ENCODE peak calls at places on chromosomes 12 and 14, in eight cellular contexts. M, D, I, N, P, Y, J and H are unnamed samples. For H3K9me3, the result is how much of the 10 kb centered on the place peaks cover.

GRCh38 chr12:62891805-62892549 is 43.0 kb downstream of the PPM1H start:
- DNase-seq in J (no peak), N (no peak), I (no peak), P (no peak), M (no peak), Y (no peak), D (no peak), H (no peak)

GRCh38 chr14:96239759-96240158 is 16.3 kb upstream of the BDKRB1 start:
- DNase-seq in J (no peak), P (no peak), Y (no peak), M (no peak), D (no peak), I (no peak), N (no peak), H (no peak)

GRCh38 chr12:104555650-104556049 is 98.9 kb downstream of the CHST11 start:
- DNase-seq in M (no peak), J (peak), I (no peak), N (peak), Y (no peak), P (no peak), D (no peak), H (peak)

GRCh38 chr12:98646165-98646764 is 1.2 kb downstream of the APAF1 start:
- DNase-seq in M (peak), N (peak), D (no peak), Y (no peak), J (no peak), I (peak), P (no peak), H (no peak)

GRCh38 chr12:53053223-53054111 is 3.6 kb downstream of the TNS2 start:
- DNase-seq in J (peak), N (peak), Y (peak), M (peak), P (no peak), D (peak), I (peak), H (peak)

GRCh38 chr14:67170706-67171105 is 18.5 kb upstream of the GARIN2 start:
- DNase-seq in Y (no peak), I (no peak), D (no peak), M (no peak), P (no peak), J (no peak), N (no peak), H (no peak)

GRCh38 chr12:48997719-48998496 is 1.3 kb downstream of the DDN start:
- DNase-seq in P (no peak), D (peak), J (no peak), Y (no peak), I (peak), M (no peak), N (peak), H (peak)

GRCh38 chr12:20127401-20127800 is 240.9 kb upstream of the PDE3A start:
- DNase-seq in P (no peak), N (no peak), Y (no peak), I (no peak), D (no peak), M (no peak), J (no peak), H (no peak)

GRCh38 chr12:108152179-108152538 is 23.1 kb downstream of the WSCD2 start:
- DNase-seq in Y (no peak), I (no peak), J (no peak), M (no peak), D (no peak), P (no peak), N (no peak), H (no peak)

GRCh38 chr12:105911966-105912365 is 226.8 kb downstream of the NUAK1 start:
- DNase-seq in J (no peak), P (no peak), M (no peak), D (no peak), N (no peak), I (no peak), Y (no peak), H (no peak)

GRCh38 chr14:30389901-30390394 is 169.0 kb upstream of the G2E3 start:
- DNase-seq in N (peak), P (no peak), I (no peak), D (no peak), Y (no peak), M (no peak), J (no peak), H (no peak)

GRCh38 chr12:132614861-132615578 is 3.6 kb upstream of the P2RX2 start:
- DNase-seq in Y (peak), D (peak), I (peak), J (peak), P (peak), N (peak), M (peak), H (peak)

GRCh38 chr12:30754383-30754749 is 385 bp downstream of the CAPRIN2 start:
- DNase-seq in N (no peak), J (no peak), Y (no peak), M (no peak), I (no peak), D (no peak), P (no peak), H (no peak)

GRCh38 chr12:56529656-56530055 is 8.0 kb downstream of the RBMS2 start:
- DNase-seq in J (no peak), P (no peak), Y (no peak), D (no peak), I (no peak), M (no peak), N (no peak), H (no peak)

GRCh38 chr14:105224845-105225585 is 23.3 kb upstream of the BTBD6 start:
- DNase-seq in I (no peak), Y (no peak), D (no peak), J (no peak), M (no peak), P (no peak), N (no peak), H (no peak)

GRCh38 chr12:2185751-2186341 is 133.1 kb downstream of the CACNA1C start:
- DNase-seq in P (no peak), D (no peak), M (no peak), J (peak), I (no peak), Y (no peak), N (no peak), H (no peak)

GRCh38 chr14:80996049-80996901 is 40.9 kb downstream of the TSHR start:
- DNase-seq in J (no peak), M (peak), I (peak), N (peak), Y (peak), P (no peak), D (no peak), H (no peak)

GRCh38 chr12:119047641-119048040 is 66.3 kb downstream of the SRRM4 start:
- DNase-seq in I (no peak), J (no peak), P (no peak), D (no peak), N (no peak), Y (no peak), M (no peak), H (no peak)

GRCh38 chr14:53893374-53893773 is 63.3 kb downstream of the BMP4 start:
- DNase-seq in D (no peak), M (no peak), N (no peak), J (no peak), Y (no peak), I (no peak), P (no peak), H (no peak)

GRCh38 chr14:87067597-87067996 is 925.4 kb downstream of the GALC start:
- DNase-seq in J (no peak), M (no peak), N (no peak), D (no peak), P (no peak), I (no peak), Y (no peak), H (no peak)

GRCh38 chr12:7144414-7145120 is 14.4 kb downstream of the CLSTN3 start:
- DNase-seq in I (peak), N (peak), M (peak), J (peak), D (no peak), Y (no peak), P (no peak), H (no peak)

GRCh38 chr14:49769171-49769570 is 1.2 kb downstream of the KLHDC2 start:
- DNase-seq in Y (no peak), N (peak), D (no peak), J (no peak), M (no peak), I (peak), P (no peak), H (peak)

GRCh38 chr14:93941293-93941910 is 14.3 kb downstream of the FAM181A start:
- DNase-seq in I (no peak), J (no peak), P (no peak), Y (no peak), D (no peak), N (no peak), M (no peak), H (no peak)

GRCh38 chr14:103386632-103387329 is 1.6 kb downstream of the MARK3 start:
- DNase-seq in M (no peak), N (peak), I (no peak), D (peak), J (no peak), Y (peak), P (no peak), H (no peak)

GRCh38 chr14:72946491-72946890 is 20.2 kb downstream of the DCAF4 start:
- DNase-seq in M (no peak), D (no peak), N (no peak), Y (no peak), P (no peak), J (no peak), I (no peak), H (no peak)

GRCh38 chr14:44846232-44846824 is 115.4 kb downstream of the KLHL28 start:
- DNase-seq in Y (peak), I (peak), N (peak), P (no peak), D (no peak), J (no peak), M (peak), H (no peak)

GRCh38 chr12:124648710-124649384 is 81.4 kb upstream of the NCOR2 start:
- DNase-seq in N (no peak), M (no peak), D (no peak), J (no peak), I (peak), Y (no peak), P (no peak), H (no peak)

GRCh38 chr12:124645530-124646244 is 78.3 kb upstream of the NCOR2 start:
- DNase-seq in I (no peak), N (no peak), M (no peak), P (no peak), D (no peak), J (no peak), Y (no peak), H (no peak)

GRCh38 chr12:124646385-124647230 is 79.2 kb upstream of the NCOR2 start:
- DNase-seq in D (peak), P (peak), M (no peak), J (no peak), Y (no peak), I (no peak), N (no peak), H (no peak)

GRCh38 chr12:124650912-124651311 is 83.5 kb upstream of the NCOR2 start:
- DNase-seq in Y (no peak), J (no peak), I (no peak), P (no peak), M (no peak), D (no peak), N (no peak), H (no peak)

DNA sequence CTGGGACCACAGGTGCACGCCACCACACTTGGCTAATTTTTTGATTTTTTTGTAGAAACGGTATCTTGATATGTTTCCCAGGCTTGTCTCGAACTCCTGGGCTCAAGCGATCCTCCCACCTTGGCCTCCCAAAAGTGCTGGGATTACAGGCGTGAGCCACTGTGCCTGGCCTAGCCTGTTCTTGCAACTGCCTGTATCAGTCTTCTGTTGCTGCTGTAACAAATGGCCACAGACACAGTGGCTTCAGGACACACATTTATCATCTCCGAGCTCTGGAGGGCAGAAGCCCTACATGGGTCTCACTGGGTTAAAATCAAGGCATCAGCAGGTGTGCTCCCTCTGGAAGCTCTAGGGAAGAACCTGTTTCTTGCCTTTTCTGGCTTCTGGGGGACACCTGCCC is 79.9 kb upstream of the NCOR2 start:
- DNase-seq in D (no peak), N (no peak), I (no peak), M (no peak), J (no peak), P (no peak), Y (no peak), H (no peak)
- TF ChIP-seq CTCF in D (no peak), N (no peak), I (no peak), M (no peak), J (no peak), P (no peak), Y (no peak), H (no peak)

GRCh38 chr14:68665116-68665515 is 127.8 kb downstream of the ZFP36L1 start:
- DNase-seq in P (no peak), I (no peak), M (no peak), J (no peak), Y (no peak), D (no peak), N (no peak), H (no peak)

GRCh38 chr14:68661226-68662225 is 131.3 kb downstream of the ZFP36L1 start:
- DNase-seq in N (no peak), D (no peak), M (no peak), P (no peak), J (peak), Y (no peak), I (no peak), H (no peak)

GRCh38 chr14:68662395-68662794 is 130.5 kb downstream of the ZFP36L1 start:
- DNase-seq in P (no peak), N (no peak), J (no peak), I (no peak), M (no peak), Y (no peak), D (no peak), H (no peak)

GRCh38 chr14:68664225-68664681 is 128.6 kb downstream of the ZFP36L1 start:
- DNase-seq in J (no peak), I (no peak), N (no peak), Y (no peak), D (no peak), P (no peak), M (no peak), H (no peak)

DNA sequence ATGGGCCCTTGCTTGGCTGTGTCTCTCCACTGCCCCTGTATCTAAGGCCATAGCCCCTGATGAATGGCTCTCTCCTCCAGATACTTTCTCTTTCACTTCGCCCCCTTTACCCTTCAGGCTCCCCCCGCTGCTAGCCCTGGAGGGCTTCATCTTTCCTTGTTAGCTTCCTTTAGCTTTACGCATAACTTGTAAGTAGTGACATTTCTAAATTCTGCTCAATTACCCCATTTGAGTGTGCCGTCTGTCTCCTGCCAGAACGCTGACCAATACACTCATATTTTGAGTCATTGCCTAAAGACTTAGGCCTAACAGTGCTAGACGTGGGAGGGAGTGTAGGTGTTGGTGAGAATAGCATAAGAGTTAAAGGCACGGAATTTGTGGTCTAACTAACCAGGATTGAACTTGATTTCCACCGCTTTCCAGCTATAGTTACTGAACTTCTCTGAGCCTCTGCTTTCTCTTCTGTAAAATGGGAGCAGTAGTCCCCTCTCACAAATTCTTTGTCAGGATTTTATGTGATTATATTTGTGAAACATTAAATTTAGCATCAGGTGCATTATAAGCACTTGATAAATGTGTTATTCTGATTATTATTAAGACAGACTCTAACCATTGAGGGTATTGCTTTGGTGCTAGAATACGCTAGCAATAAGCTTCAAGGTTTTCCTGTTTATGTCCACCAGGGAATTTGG is 129.3 kb downstream of the ZFP36L1 start:
- DNase-seq in M (no peak), P (no peak), D (no peak), Y (no peak), I (no peak), N (no peak), J (peak), H (no peak)
- H3K27ac ChIP-seq in M (no peak), P (peak), D (no peak), Y (no peak), I (no peak), N (no peak), J (peak), H (no peak)

GRCh38 chr12:34377243-34378035 is 355.1 kb downstream of the ALG10 start:
- DNase-seq in J (no peak), D (no peak), P (no peak), N (no peak), I (no peak), M (no peak), Y (no peak), H (no peak)

GRCh38 chr12:34373926-34374325 is 351.6 kb downstream of the ALG10 start:
- DNase-seq in Y (no peak), N (no peak), I (no peak), P (no peak), M (no peak), D (no peak), J (no peak), H (no peak)

GRCh38 chr12:34379142-34379541 is 356.8 kb downstream of the ALG10 start:
- DNase-seq in P (no peak), D (no peak), I (no peak), Y (no peak), N (no peak), J (no peak), M (no peak), H (no peak)

GRCh38 chr12:34372003-34372402 is 349.7 kb downstream of the ALG10 start:
- DNase-seq in D (no peak), P (no peak), J (no peak), Y (no peak), M (no peak), N (no peak), I (no peak), H (no peak)

DNA sequence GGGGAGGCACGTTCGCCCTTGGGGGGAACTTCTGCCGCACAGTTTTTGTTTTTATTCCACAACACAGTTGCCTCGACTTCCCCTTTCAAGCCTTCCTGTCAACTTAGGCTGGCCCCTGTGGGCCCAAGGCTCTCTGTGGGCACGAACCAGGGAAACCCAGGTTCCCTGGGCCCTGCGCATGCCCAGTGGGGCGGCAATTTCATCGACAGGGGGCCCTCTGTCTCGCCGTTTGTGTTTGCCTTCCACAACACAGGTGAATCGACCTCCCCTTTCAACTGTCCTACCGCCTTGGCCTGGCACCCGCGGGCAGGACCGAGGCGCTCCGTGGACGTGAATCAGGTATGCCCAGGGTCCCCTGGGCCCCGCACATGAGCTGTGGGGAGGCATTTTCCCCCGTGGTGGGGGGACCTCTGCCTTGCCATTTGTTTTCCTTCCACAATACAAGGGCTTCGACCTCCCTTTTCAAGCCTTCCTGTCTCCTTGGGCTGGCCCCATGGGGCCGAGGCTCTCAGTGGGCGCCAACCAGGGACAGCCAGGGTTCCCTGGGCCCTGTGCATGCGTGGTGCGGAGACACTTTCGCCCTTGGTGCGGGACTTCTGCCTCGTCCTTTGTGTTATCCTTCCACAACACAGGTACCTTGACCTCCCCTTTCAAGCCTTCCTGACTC is 354.0 kb downstream of the ALG10 start:
- DNase-seq in Y (no peak), N (no peak), I (no peak), P (no peak), D (no peak), M (no peak), J (no peak), H (no peak)
- H3K9me3 ChIP-seq in Y (under half), N (under half), I (under half), P (under half), D (under half), M (under half), J (under half), H (under half)

GRCh38 chr14:22898302-22898894 is 15.4 kb downstream of the REM2 start:
- DNase-seq in M (no peak), P (no peak), D (no peak), Y (no peak), N (no peak), J (no peak), I (peak), H (no peak)

GRCh38 chr14:22901799-22902198 is 17.1 kb downstream of the RBM23 start:
- DNase-seq in D (no peak), J (no peak), M (no peak), I (no peak), N (no peak), Y (no peak), P (no peak), H (no peak)

GRCh38 chr14:22897357-22897756 is 14.3 kb downstream of the REM2 start:
- DNase-seq in J (no peak), M (no peak), D (no peak), N (no peak), P (no peak), Y (no peak), I (peak), H (no peak)

GRCh38 chr14:22903742-22904087 is 15.2 kb downstream of the RBM23 start:
- DNase-seq in I (no peak), J (no peak), D (no peak), M (no peak), P (no peak), N (no peak), Y (no peak), H (no peak)

GRCh38 chr14:22900088-22900799 is 17.2 kb downstream of the REM2 start:
- DNase-seq in Y (peak), J (no peak), M (peak), D (peak), N (peak), I (peak), P (no peak), H (peak)
- TF ChIP-seq CTCF in Y (no peak), J (peak), M (peak), D (peak), N (peak), I (peak), P (peak), H (no peak)

GRCh38 chr12:14839262-14839661 is 4.1 kb downstream of the ART4 start:
- DNase-seq in M (no peak), Y (no peak), J (no peak), N (no peak), D (no peak), I (no peak), P (no peak), H (no peak)
- H3K27ac ChIP-seq in M (no peak), Y (no peak), J (no peak), N (no peak), D (no peak), I (no peak), P (no peak), H (no peak)